ENCODE peak calls at places on chromosomes 16 and 17, in eight cellular contexts. I is tibial nerve, E is testis, O is uterus, N is Peyer's patch, S is stomach, W is heart left ventricle, K is IMR-90. Y is an unnamed sample. For H3K4me1, the result is how much of the 10 kb centered on the place peaks cover.

GRCh38 chr16:9797306-9797705 is 384.9 kb downstream of the GRIN2A start:
- DNase-seq in I (no peak), E (no peak), O (no peak), N (no peak), S (no peak), W (peak), K (no peak), Y (no peak)

GRCh38 chr16:81413245-81413990 is 31.2 kb upstream of the CMIP start:
- DNase-seq in I (no peak), E (no peak), O (no peak), N (no peak), S (no peak), W (no peak), K (no peak), Y (no peak)

GRCh38 chr17:36545465-36546417 is 1.0 kb downstream of the GGNBP2 start:
- DNase-seq in I (peak), E (peak), O (peak), N (peak), S (peak), W (peak), K (peak), Y (peak)

GRCh38 chr17:46092996-46093395 is 93.9 kb downstream of the STH start:
- DNase-seq in I (no peak), E (no peak), O (no peak), N (no peak), S (no peak), W (no peak), K (peak), Y (no peak)

GRCh38 chr17:41785876-41786226 is 660 bp downstream of the JUP start:
- DNase-seq in I (no peak), E (no peak), O (peak), N (peak), S (peak), W (no peak), K (no peak), Y (peak)

GRCh38 chr16:84520778-84521770 is 16.6 kb upstream of the MEAK7 start:
- DNase-seq in I (no peak), E (no peak), O (no peak), N (no peak), S (no peak), W (no peak), K (no peak), Y (no peak)

GRCh38 chr16:73043828-73044493 is 4.0 kb downstream of the ZFHX3 start:
- DNase-seq in I (no peak), E (no peak), O (no peak), N (no peak), S (no peak), W (no peak), K (peak), Y (no peak)

GRCh38 chr16:75820672-75821071 is 94.4 kb upstream of the CPHXL start:
- DNase-seq in I (no peak), E (no peak), O (no peak), N (no peak), S (no peak), W (no peak), K (no peak), Y (no peak)

GRCh38 chr17:78357177-78357586 is 2.7 kb downstream of the SOCS3 start:
- DNase-seq in I (no peak), E (peak), O (peak), N (no peak), S (no peak), W (peak), K (peak), Y (no peak)

GRCh38 chr17:62626719-62627218 is 701 bp upstream of the MRC2 start:
- DNase-seq in I (peak), E (peak), O (peak), N (no peak), S (no peak), W (peak), K (peak), Y (no peak)

GRCh38 chr16:17917316-17918019 is 419.1 kb downstream of the NPIPA8 start:
- DNase-seq in I (no peak), E (no peak), O (no peak), N (no peak), S (no peak), W (no peak), K (no peak), Y (no peak)

GRCh38 chr16:89562027-89562599 is 1.6 kb downstream of the RPL13 start:
- DNase-seq in I (no peak), E (no peak), O (no peak), N (no peak), S (peak), W (no peak), K (no peak), Y (no peak)

GRCh38 chr16:89562939-89563338 is 2.5 kb downstream of the RPL13 start:
- DNase-seq in I (no peak), E (no peak), O (no peak), N (no peak), S (no peak), W (no peak), K (no peak), Y (no peak)

GRCh38 chr16:89560413-89561194 is at the start of gene RPL13:
- DNase-seq in I (peak), E (peak), O (peak), N (peak), S (peak), W (peak), K (peak), Y (peak)

GRCh38 chr16:89563639-89564392 is 3.3 kb downstream of the RPL13 start:
- DNase-seq in I (no peak), E (no peak), O (no peak), N (no peak), S (no peak), W (no peak), K (no peak), Y (no peak)

GRCh38 chr16:89561195-89562026 is 929 bp downstream of the RPL13 start:
- DNase-seq in I (no peak), E (no peak), O (no peak), N (no peak), S (no peak), W (no peak), K (no peak), Y (peak)
- TF ChIP-seq POLR2A in I (no peak), E (no peak), O (no peak), N (no peak), S (no peak), W (no peak), K (peak), Y (no peak)

DNA sequence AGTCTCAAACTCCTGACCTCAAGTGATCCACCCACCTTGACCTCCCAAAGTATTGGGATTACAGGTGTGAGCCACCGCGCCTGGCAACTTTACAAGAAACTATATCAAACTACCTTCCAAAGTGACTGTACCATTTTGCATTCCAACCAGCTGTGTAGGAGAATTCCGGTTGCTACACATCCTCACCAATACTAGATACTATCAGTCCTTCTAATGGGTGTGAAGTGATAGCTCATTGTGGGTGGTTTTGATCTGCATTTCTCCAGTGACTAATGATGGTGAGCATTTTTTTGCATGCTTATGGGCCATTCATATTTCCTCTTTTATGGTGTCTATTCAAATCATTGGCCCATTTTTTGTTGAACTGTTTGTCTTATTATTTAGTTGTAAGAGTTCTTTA is 37.7 kb downstream of the SCNN1B start:
- DNase-seq in I (no peak), E (no peak), O (no peak), N (no peak), S (no peak), W (no peak), K (no peak), Y (no peak)
- H3K4me1 ChIP-seq in I (under half), E (under half), O (under half), N (under half), S (under half), W (under half), K (under half), Y (under half)

GRCh38 chr17:1087381-1088241 is 90.7 kb downstream of the TIMM22 start:
- DNase-seq in I (peak), E (peak), O (peak), N (peak), S (peak), W (peak), K (no peak), Y (no peak)

GRCh38 chr17:1091885-1092284 is 87.9 kb downstream of the ABR start:
- DNase-seq in I (no peak), E (no peak), O (no peak), N (no peak), S (peak), W (no peak), K (no peak), Y (no peak)

GRCh38 chr17:1089915-1090314 is 89.9 kb downstream of the ABR start:
- DNase-seq in I (no peak), E (peak), O (peak), N (no peak), S (peak), W (no peak), K (no peak), Y (no peak)

GRCh38 chr17:1091190-1091534 is 88.6 kb downstream of the ABR start:
- DNase-seq in I (no peak), E (no peak), O (no peak), N (no peak), S (no peak), W (no peak), K (no peak), Y (no peak)

GRCh38 chr17:1090454-1091189 is 89.2 kb downstream of the ABR start:
- DNase-seq in I (no peak), E (no peak), O (no peak), N (no peak), S (peak), W (no peak), K (no peak), Y (no peak)
- H3K27ac ChIP-seq in I (no peak), E (no peak), O (no peak), N (no peak), S (peak), W (peak), K (no peak), Y (peak)

GRCh38 chr17:74616696-74617095 is 6.8 kb downstream of the CD300E start:
- DNase-seq in I (no peak), E (no peak), O (no peak), N (no peak), S (no peak), W (no peak), K (no peak), Y (no peak)

GRCh38 chr17:74619077-74619673 is 4.4 kb downstream of the CD300E start:
- DNase-seq in I (peak), E (no peak), O (no peak), N (no peak), S (no peak), W (no peak), K (no peak), Y (no peak)

GRCh38 chr17:74623693-74624093 is at the start of gene CD300E:
- DNase-seq in I (no peak), E (no peak), O (no peak), N (no peak), S (no peak), W (no peak), K (no peak), Y (no peak)

DNA sequence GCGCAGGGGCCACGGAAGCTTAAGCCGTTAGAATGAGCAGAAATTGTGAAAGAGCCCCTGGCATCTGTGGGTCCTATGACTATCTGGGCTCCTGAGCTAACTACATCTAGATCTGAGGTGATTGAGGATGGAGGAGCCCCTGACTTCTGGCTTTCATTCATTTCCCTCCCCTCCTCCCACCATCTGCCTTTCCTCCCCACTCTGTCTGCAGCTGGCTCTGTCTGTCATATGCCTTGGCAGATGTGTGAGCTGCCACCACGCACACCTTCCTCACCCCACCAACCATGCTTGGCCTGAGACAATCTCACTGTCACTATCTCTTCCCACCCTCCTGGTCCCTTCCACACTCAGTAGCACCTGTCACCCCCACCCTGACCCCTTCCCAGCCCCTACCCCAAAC is 5.1 kb downstream of the CD300E start:
- DNase-seq in I (no peak), E (no peak), O (no peak), N (no peak), S (no peak), W (no peak), K (no peak), Y (no peak)
- TF ChIP-seq POLR2A in I (no peak), E (no peak), O (no peak), N (no peak), S (no peak), W (no peak), K (no peak), Y (no peak)

DNA sequence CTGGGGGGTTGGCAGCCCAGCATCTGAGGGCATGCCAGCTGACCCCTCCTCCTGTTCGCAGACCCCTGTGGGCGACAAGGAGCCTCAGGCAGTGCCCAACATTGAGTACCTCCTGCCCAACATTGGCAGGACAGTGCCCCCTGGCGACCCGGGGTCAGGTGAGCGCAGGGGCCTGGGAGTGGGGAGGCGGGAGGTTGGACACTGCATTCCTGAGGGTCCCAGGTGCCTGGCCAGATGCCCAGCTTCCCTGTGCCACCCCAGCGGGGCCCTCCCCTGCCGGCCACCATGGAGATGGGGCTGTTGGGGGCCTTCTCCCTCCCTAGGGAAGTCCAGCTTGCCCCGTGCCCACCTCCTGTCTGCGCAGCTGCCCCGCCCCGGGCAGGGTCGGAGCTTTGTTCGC is 70.1 kb downstream of the ARHGAP23 start:
- DNase-seq in I (no peak), E (no peak), O (no peak), N (no peak), S (no peak), W (no peak), K (no peak), Y (no peak)
- H3K4me1 ChIP-seq in I (under half), E (under half), O (under half), N (under half), S (under half), W (under half), K (under half), Y (under half)

DNA sequence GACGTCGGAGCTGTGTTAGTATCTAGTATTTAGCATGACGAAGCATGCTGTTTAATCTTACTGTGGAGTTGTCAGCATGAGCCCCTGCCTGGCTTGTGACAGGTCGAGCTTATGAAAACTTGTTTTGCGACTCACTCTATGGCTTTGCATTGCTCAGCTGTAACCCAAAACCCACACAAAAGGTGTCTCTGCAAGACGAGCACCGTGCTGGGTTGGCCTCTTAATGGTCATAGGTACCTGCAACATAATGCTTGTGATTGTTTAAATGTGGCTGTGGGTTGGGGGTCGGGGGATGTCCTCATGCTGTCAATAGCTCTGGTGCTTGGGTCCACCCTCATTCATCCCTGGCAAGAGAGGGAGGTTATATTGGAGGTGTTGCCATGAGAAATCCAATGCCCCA is 5.4 kb downstream of the NTN1 start:
- DNase-seq in I (no peak), E (no peak), O (no peak), N (no peak), S (no peak), W (no peak), K (no peak), Y (no peak)
- H3K27ac ChIP-seq in I (no peak), E (no peak), O (no peak), N (no peak), S (peak), W (no peak), K (no peak), Y (no peak)

DNA sequence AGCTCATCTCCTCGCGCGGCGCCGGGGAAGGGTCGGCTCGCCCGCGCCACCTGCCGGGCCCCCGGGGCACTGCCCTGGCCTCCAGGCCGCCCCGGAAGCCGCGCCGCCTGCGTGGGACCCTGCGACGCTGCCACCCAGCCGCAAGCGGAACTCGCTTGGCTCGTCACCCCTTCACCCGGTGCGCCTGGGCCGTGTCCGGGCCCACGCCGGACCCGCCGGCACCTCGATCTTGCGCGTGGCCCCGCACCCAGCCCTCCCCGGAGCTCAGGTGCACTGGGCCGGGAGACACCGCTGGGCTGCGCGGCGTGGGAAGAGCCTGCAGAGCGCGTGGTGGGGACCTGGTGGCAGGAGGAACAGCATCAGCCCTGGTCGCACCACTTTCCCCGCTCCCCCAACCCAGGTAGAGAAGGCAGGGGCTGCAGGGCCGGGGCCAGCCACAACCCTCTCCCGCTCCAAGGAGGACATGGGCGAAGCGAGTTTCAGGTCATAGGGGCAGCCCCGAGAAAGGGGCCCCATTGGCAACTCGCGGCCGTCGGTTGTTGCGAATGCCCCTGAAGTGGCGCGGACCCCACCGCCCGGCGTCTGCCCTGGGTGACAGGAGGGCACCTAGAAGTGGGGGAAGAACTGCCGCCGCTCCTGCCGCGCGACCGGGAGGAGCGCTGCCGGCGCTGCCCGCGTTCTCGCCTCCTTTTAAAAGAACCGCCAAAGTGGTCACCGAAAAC is 363 bp upstream of the MIF4GD start:
- DNase-seq in I (peak), E (peak), O (peak), N (peak), S (peak), W (peak), K (no peak), Y (peak)
- TF ChIP-seq POLR2A in I (no peak), E (no peak), O (no peak), N (no peak), S (no peak), W (no peak), K (no peak), Y (no peak)

GRCh38 chr17:2012499-2012898 is 12.6 kb downstream of the RTN4RL1 start:
- DNase-seq in I (no peak), E (no peak), O (no peak), N (no peak), S (no peak), W (no peak), K (no peak), Y (no peak)
- H3K4me1 ChIP-seq in I (under half), E (under half), O (under half), N (under half), S (under half), W (under half), K (under half), Y (under half)

DNA sequence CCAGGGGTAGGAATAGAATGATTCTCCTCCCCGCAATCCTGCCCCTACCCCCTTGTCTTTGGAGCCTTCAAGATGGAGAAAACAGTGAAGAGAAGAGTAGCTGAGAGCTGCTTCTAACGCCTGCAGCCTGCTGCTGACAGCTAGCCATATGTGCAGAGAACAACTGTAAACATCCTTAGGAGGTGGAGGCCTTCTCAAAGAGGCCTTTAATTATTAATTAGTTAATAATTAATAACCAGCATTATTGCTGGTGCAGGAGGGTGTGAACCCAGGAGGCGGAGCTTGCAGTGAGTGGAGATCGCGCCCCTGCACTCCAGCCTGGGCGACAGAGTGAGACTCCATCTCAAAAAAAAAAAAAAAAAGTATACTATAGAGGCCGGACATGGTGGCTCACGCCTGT is 8.5 kb downstream of the BFAR start:
- DNase-seq in I (no peak), E (no peak), O (no peak), N (no peak), S (no peak), W (no peak), K (no peak), Y (no peak)
- H3K27ac ChIP-seq in I (no peak), E (no peak), O (no peak), N (peak), S (peak), W (no peak), K (no peak), Y (no peak)